ENCODE peak calls at places on chromosome 12, in six cellular contexts. I is activated CD8-positive, alpha-beta T cell treated with anti-CD3 and anti-CD28 coated beads for 36 hours; O is spleen; N is lower leg skin; J is hepatocyte; V is C1 segment of cervical spinal cord. X is an unnamed sample.

GRCh38 chr12:51028126-51028810 is 2.1 kb upstream of the SLC11A2 start:
- DNase-seq in O (no peak), I (peak), N (peak), V (no peak), J (peak), X (peak)

GRCh38 chr12:74285773-74286172 is 251.9 kb upstream of the ATXN7L3B start:
- DNase-seq in N (no peak), J (no peak), I (no peak), O (no peak), V (no peak), X (no peak)

GRCh38 chr12:71197460-71197859 is 39.7 kb upstream of the TSPAN8 start:
- DNase-seq in N (no peak), J (no peak), I (no peak), V (no peak), O (no peak), X (no peak)

GRCh38 chr12:48489012-48489411 is 6.7 kb downstream of the C12orf54 start:
- DNase-seq in I (no peak), N (no peak), O (no peak), J (peak), V (no peak), X (no peak)

GRCh38 chr12:41368006-41368405 is 179.9 kb downstream of the PDZRN4 start:
- DNase-seq in I (no peak), O (no peak), J (no peak), N (no peak), V (no peak), X (no peak)

GRCh38 chr12:94312388-94312787 is 147.3 kb downstream of the CEP83 start:
- DNase-seq in V (no peak), N (no peak), I (no peak), J (no peak), O (no peak), X (peak)

GRCh38 chr12:79887912-79888311 is 47.0 kb downstream of the PPP1R12A start:
- DNase-seq in V (no peak), O (no peak), J (no peak), N (no peak), I (no peak), X (no peak)

GRCh38 chr12:75820848-75821578 is 210.6 kb downstream of the PHLDA1 start:
- DNase-seq in J (no peak), V (no peak), I (no peak), N (peak), O (no peak), X (no peak)

GRCh38 chr12:31298510-31298904 is 27.4 kb downstream of the SINHCAF start:
- DNase-seq in N (no peak), O (no peak), J (no peak), V (no peak), I (no peak), X (no peak)

GRCh38 chr12:57099062-57099714 is 10.3 kb downstream of the NAB2 start:
- DNase-seq in V (no peak), N (no peak), O (no peak), I (no peak), J (no peak), X (no peak)

GRCh38 chr12:5204271-5204670 is 160.6 kb downstream of the KCNA5 start:
- DNase-seq in V (no peak), J (no peak), N (no peak), O (no peak), I (no peak), X (no peak)

GRCh38 chr12:75446857-75447256 is 33.7 kb upstream of the GLIPR1 start:
- DNase-seq in I (no peak), J (no peak), N (no peak), V (no peak), O (no peak), X (no peak)

GRCh38 chr12:123971770-123972447 is 722 bp downstream of the CCDC92 start:
- DNase-seq in V (peak), I (peak), O (no peak), N (peak), J (peak), X (peak)

GRCh38 chr12:118356809-118357326 is 15.8 kb downstream of the TAOK3 start:
- DNase-seq in I (peak), V (no peak), O (no peak), N (no peak), J (no peak), X (no peak)

GRCh38 chr12:56257491-56258067 is 605 bp downstream of the ANKRD52 start:
- DNase-seq in J (peak), V (no peak), I (peak), O (no peak), N (no peak), X (peak)

GRCh38 chr12:120830052-120830940 is 73.9 kb downstream of the SPPL3 start:
- DNase-seq in N (no peak), V (no peak), O (no peak), J (no peak), I (no peak), X (no peak)

GRCh38 chr12:109493938-109494337 is 16.5 kb downstream of the UBE3B start:
- DNase-seq in O (no peak), N (no peak), V (no peak), I (no peak), J (no peak), X (no peak)

GRCh38 chr12:2411011-2411410 is 358.2 kb downstream of the CACNA1C start:
- DNase-seq in I (no peak), O (no peak), N (no peak), J (no peak), V (no peak), X (no peak)

GRCh38 chr12:3090238-3091029 is 13.3 kb downstream of the TSPAN9 start:
- DNase-seq in J (no peak), O (peak), V (no peak), N (no peak), I (no peak), X (no peak)

GRCh38 chr12:117646595-117646994 is 285.2 kb upstream of the NOS1 start:
- DNase-seq in V (no peak), I (no peak), O (no peak), J (no peak), N (no peak), X (no peak)

GRCh38 chr12:77888611-77889010 is 57.9 kb downstream of the NAV3 start:
- DNase-seq in N (no peak), V (no peak), I (no peak), J (peak), O (no peak), X (peak)

GRCh38 chr12:31521972-31522371 is 69.0 kb downstream of the DENND5B start:
- DNase-seq in O (no peak), I (no peak), N (no peak), J (no peak), V (no peak), X (no peak)

GRCh38 chr12:76449572-76449971 is 101.4 kb upstream of the BBS10 start:
- DNase-seq in V (no peak), J (no peak), N (no peak), I (no peak), O (no peak), X (no peak)

GRCh38 chr12:16347391-16348298 is at the start of gene MGST1:
- DNase-seq in O (peak), V (peak), I (no peak), N (peak), J (peak), X (peak)